ENCODE peak calls at places on chromosomes 3 and 15, in six cellular contexts. B is fibroblast of lung; X is ascending aorta; G is CD8-positive, alpha-beta T cell; Q is stomach; J is bronchial epithelial cell. V is an unnamed sample.
A peak's percentile ranks its signal among the peaks of the same experiment; 100 is the strongest.

GRCh38 chr3:64440498-64440897 is 215.2 kb upstream of the PRICKLE2 start:
- DNase-seq in B (peak; percentile 94), X (no peak), G (no peak), Q (peak; percentile 70), J (peak; percentile 95), V (peak; percentile 95)

GRCh38 chr3:29693863-29694262 is 413.0 kb downstream of the RBMS3 start:
- DNase-seq in B (peak; percentile 98), X (no peak), G (no peak), Q (no peak), J (peak; percentile 83), V (peak; percentile 89)

GRCh38 chr3:86792316-86792715 is 198.6 kb downstream of the VGLL3 start:
- DNase-seq in B (peak; percentile 72), X (no peak), G (no peak), Q (no peak), J (no peak), V (peak; percentile 30)

GRCh38 chr3:194633349-194634004 is at the start of gene TMEM44:
- DNase-seq in B (peak; percentile 80), X (no peak), G (peak; percentile 40), Q (peak; percentile 75), J (peak; percentile 73), V (peak; percentile 77)

GRCh38 chr15:88646951-88647350 is 8.1 kb downstream of the ISG20 start:
- DNase-seq in B (no peak), X (no peak), G (no peak), Q (peak; percentile 22), J (no peak), V (no peak)

GRCh38 chr3:135633078-135633477 is 332.4 kb upstream of the PPP2R3A start:
- DNase-seq in B (no peak), X (no peak), G (no peak), Q (no peak), J (peak; percentile 4), V (peak; percentile 3)

GRCh38 chr3:57696861-57697321 is 4.0 kb upstream of the DENND6A start:
- DNase-seq in B (peak; percentile 43), X (no peak), G (no peak), Q (no peak), J (peak; percentile 99), V (peak; percentile 79)

GRCh38 chr3:172104471-172105072 is 65.2 kb downstream of the FNDC3B start:
- DNase-seq in B (peak; percentile 66), X (no peak), G (no peak), Q (no peak), J (peak; percentile 79), V (no peak)

GRCh38 chr3:97975466-97975865 is 3.2 kb upstream of the RIOX2 start:
- DNase-seq in B (no peak), X (no peak), G (no peak), Q (no peak), J (no peak), V (no peak)
- TF ChIP-seq CTCF in B (peak; percentile 27), X (no peak), G (no peak), Q (no peak), J (no peak), V (no peak)

GRCh38 chr3:128727485-128727884 is 1.5 kb downstream of the RAB7A start:
- DNase-seq in B (no peak), X (no peak), G (no peak), Q (no peak), J (peak; percentile 27), V (peak; percentile 4)

GRCh38 chr3:128727059-128727458 is 1.1 kb downstream of the RAB7A start:
- DNase-seq in B (no peak), X (no peak), G (no peak), Q (no peak), J (no peak), V (no peak)

GRCh38 chr3:128725932-128726690 is at the start of gene RAB7A:
- DNase-seq in B (peak; percentile 98), X (peak; percentile 94), G (peak; percentile 96), Q (peak; percentile 98), J (peak; percentile 91), V (peak; percentile 97)

GRCh38 chr3:128726691-128727031 is 678 bp downstream of the RAB7A start:
- DNase-seq in B (peak; percentile 75), X (peak; percentile 50), G (peak; percentile 24), Q (peak; percentile 61), J (peak; percentile 89), V (peak; percentile 77)

GRCh38 chr3:128725547-128725931 is 444 bp upstream of the RAB7A start:
- DNase-seq in B (no peak), X (no peak), G (no peak), Q (no peak), J (no peak), V (no peak)
- TF ChIP-seq CTCF in B (no peak), X (no peak), G (no peak), Q (no peak), J (no peak), V (no peak)

GRCh38 chr15:96122077-96123027 is 208.1 kb upstream of the NR2F2 start:
- DNase-seq in B (peak; percentile 30), X (no peak), G (no peak), Q (no peak), J (peak; percentile 53), V (peak; percentile 2)
- TF ChIP-seq CTCF in B (no peak), X (no peak), G (no peak), Q (no peak), J (no peak), V (no peak)

GRCh38 chr15:74838117-74838516 is 4.8 kb downstream of the ULK3 start:
- DNase-seq in B (no peak), X (no peak), G (no peak), Q (no peak), J (no peak), V (no peak)

GRCh38 chr15:74838746-74839525 is 4.0 kb downstream of the ULK3 start:
- DNase-seq in B (no peak), X (no peak), G (no peak), Q (no peak), J (no peak), V (no peak)

GRCh38 chr15:74836846-74837245 is 6.1 kb downstream of the ULK3 start:
- DNase-seq in B (no peak), X (no peak), G (no peak), Q (no peak), J (no peak), V (no peak)

GRCh38 chr15:74835312-74835823 is 7.6 kb downstream of the ULK3 start:
- DNase-seq in B (peak; percentile 23), X (no peak), G (peak; percentile 13), Q (peak; percentile 78), J (peak; percentile 68), V (peak; percentile 83)

GRCh38 chr15:74837482-74837881 is 5.5 kb downstream of the ULK3 start:
- DNase-seq in B (no peak), X (no peak), G (no peak), Q (no peak), J (no peak), V (no peak)
- TF ChIP-seq CTCF in B (no peak), X (no peak), G (no peak), Q (no peak), J (no peak), V (no peak)

DNA sequence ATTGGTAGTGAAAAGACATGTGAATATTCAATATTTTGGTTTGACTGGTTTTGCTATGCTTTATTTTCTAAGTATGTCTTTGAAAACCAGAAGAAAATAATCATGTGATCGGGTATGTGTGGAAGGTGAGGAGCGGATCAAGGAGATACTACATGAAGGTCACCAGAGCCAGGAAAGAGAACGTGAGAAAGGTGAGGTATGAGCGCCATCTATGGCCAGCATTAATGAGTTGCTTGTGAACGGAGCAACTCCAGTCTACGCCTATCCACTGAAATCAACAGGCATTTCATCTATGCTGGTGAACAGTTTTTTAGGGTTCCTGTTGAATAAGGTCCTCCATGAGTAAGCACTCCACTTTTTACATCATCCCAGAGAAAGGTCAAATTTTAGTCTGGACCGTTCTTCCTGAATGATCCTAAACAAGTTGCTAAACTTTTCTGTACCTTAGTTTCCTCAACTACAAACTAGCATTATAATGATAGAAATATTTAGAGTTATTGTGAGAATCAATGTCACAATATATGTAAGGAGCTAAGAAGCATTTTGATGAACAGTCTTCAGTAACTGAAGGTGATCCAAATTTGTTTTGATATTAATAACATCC is 1435.2 kb upstream of the CADM2 start:
- DNase-seq in B (peak; percentile 57), X (no peak), G (no peak), Q (no peak), J (peak; percentile 58), V (peak; percentile 82)
- TF ChIP-seq CTCF in B (peak; percentile 37), X (peak; percentile 10), G (no peak), Q (peak; percentile 20), J (peak; percentile 72), V (peak; percentile 76)

V was measured in MCF 10A.